ENCODE peak calls at places on chromosomes 5 and 9, in nine cellular contexts. K, Z, S, V, A, U, Y, F and T are unnamed samples.

GRCh38 chr9:126652140-126652558 is 38.4 kb downstream of the LMX1B start:
- DNase-seq in V (no peak), Z (no peak), K (no peak), A (no peak), F (no peak), U (no peak), Y (no peak), S (no peak), T (no peak)

GRCh38 chr9:32508728-32509127 is 17.3 kb downstream of the RIGI start:
- DNase-seq in Y (no peak), F (no peak), Z (no peak), S (no peak), U (no peak), A (no peak), V (no peak), K (no peak), T (no peak)

GRCh38 chr9:34771023-34771422 is 61.1 kb upstream of the CCL21 start:
- DNase-seq in Z (no peak), A (no peak), K (no peak), V (no peak), S (no peak), Y (peak; percentile 10), U (no peak), F (no peak), T (peak; percentile 13)

GRCh38 chr5:73380052-73380451 is 68.5 kb downstream of the FOXD1 start:
- DNase-seq in V (no peak), F (no peak), Z (no peak), A (no peak), U (no peak), S (no peak), K (no peak), Y (no peak), T (no peak)

GRCh38 chr5:74409166-74409706 is 231.3 kb downstream of the ENC1 start:
- DNase-seq in A (no peak), F (no peak), Z (no peak), V (no peak), U (no peak), Y (no peak), S (no peak), K (no peak), T (no peak)

GRCh38 chr5:11619339-11620028 is 284.8 kb downstream of the CTNND2 start:
- DNase-seq in K (no peak), S (peak; percentile 28), Y (no peak), F (no peak), U (no peak), V (no peak), A (no peak), Z (no peak), T (peak; percentile 31)

GRCh38 chr9:25691786-25692185 is 13.5 kb upstream of the TUSC1 start:
- DNase-seq in A (no peak), V (no peak), Z (no peak), K (no peak), F (no peak), U (no peak), S (no peak), Y (peak; percentile 65), T (no peak)

GRCh38 chr5:167489202-167489601 is 802.2 kb upstream of the WWC1 start:
- DNase-seq in V (no peak), K (no peak), A (no peak), Y (peak; percentile 96), Z (no peak), F (no peak), S (no peak), U (no peak), T (peak; percentile 61)

GRCh38 chr5:96680759-96681158 is 18.6 kb downstream of the CAST start:
- DNase-seq in S (no peak), Y (no peak), U (no peak), V (no peak), A (no peak), Z (no peak), K (no peak), F (no peak), T (no peak)